ENCODE peak calls at places on chromosomes 13 and 19, in six cellular contexts. One of them, this sample, is unnamed.

GRCh38 chr13:77222000-77222690 is 104.7 kb downstream of the MYCBP2 start:
- DNase-seq in H9: no peak
- DNase-seq in trophoblast cell: no peak
- DNase-seq in IMR-90: no peak
- DNase-seq in mesenchymal stem cell: no peak
- DNase-seq in H1: no peak
- DNase-seq in this sample: no peak

GRCh38 chr13:22880756-22881701 is 299.8 kb upstream of the SGCG start:
- DNase-seq in H1: no peak
- DNase-seq in trophoblast cell: no peak
- DNase-seq in mesenchymal stem cell: no peak
- DNase-seq in IMR-90: no peak
- DNase-seq in H9: peak
- DNase-seq in this sample: no peak

GRCh38 chr13:42064259-42064658 is 15.8 kb downstream of the DGKH start:
- DNase-seq in trophoblast cell: no peak
- DNase-seq in H9: no peak
- DNase-seq in H1: no peak
- DNase-seq in mesenchymal stem cell: peak
- DNase-seq in IMR-90: peak
- DNase-seq in this sample: no peak

GRCh38 chr19:3117746-3118145 is 18.1 kb upstream of the GNA15 start:
- DNase-seq in IMR-90: no peak
- DNase-seq in trophoblast cell: no peak
- DNase-seq in mesenchymal stem cell: no peak
- DNase-seq in H9: no peak
- DNase-seq in H1: no peak
- DNase-seq in this sample: no peak

GRCh38 chr19:58550362-58551122 is 4.4 kb downstream of the CHMP2A start:
- DNase-seq in H1: no peak
- DNase-seq in mesenchymal stem cell: no peak
- DNase-seq in trophoblast cell: no peak
- DNase-seq in H9: no peak
- DNase-seq in IMR-90: no peak
- DNase-seq in this sample: no peak

GRCh38 chr19:3474015-3474414 is 6.3 kb downstream of the SMIM24 start:
- DNase-seq in H1: no peak
- DNase-seq in mesenchymal stem cell: no peak
- DNase-seq in trophoblast cell: no peak
- DNase-seq in IMR-90: no peak
- DNase-seq in H9: no peak
- DNase-seq in this sample: no peak

GRCh38 chr13:25660996-25661395 is 289.2 kb downstream of the ATP8A2 start:
- DNase-seq in H9: no peak
- DNase-seq in trophoblast cell: no peak
- DNase-seq in mesenchymal stem cell: no peak
- DNase-seq in H1: no peak
- DNase-seq in IMR-90: no peak
- DNase-seq in this sample: no peak

GRCh38 chr13:50080856-50081105 is 65.5 kb downstream of the KCNRG start:
- DNase-seq in H9: no peak
- DNase-seq in H1: no peak
- DNase-seq in mesenchymal stem cell: no peak
- DNase-seq in trophoblast cell: no peak
- DNase-seq in IMR-90: peak
- DNase-seq in this sample: peak

GRCh38 chr13:99352351-99353271 is 45.4 kb upstream of the GPR183 start:
- DNase-seq in mesenchymal stem cell: no peak
- DNase-seq in IMR-90: no peak
- DNase-seq in H1: peak
- DNase-seq in H9: no peak
- DNase-seq in trophoblast cell: peak
- DNase-seq in this sample: no peak

GRCh38 chr19:4066176-4066606 is 508 bp downstream of the ZBTB7A start:
- DNase-seq in IMR-90: no peak
- DNase-seq in trophoblast cell: no peak
- DNase-seq in H1: peak
- DNase-seq in mesenchymal stem cell: no peak
- DNase-seq in H9: no peak
- DNase-seq in this sample: no peak

GRCh38 chr19:53771133-53771532 is 53.0 kb downstream of the NLRP12 start:
- DNase-seq in H9: peak
- DNase-seq in IMR-90: no peak
- DNase-seq in trophoblast cell: peak
- DNase-seq in H1: no peak
- DNase-seq in mesenchymal stem cell: no peak
- DNase-seq in this sample: no peak
- H2BK5ac ChIP-seq in H9: no peak
- H2BK5ac ChIP-seq in IMR-90: no peak
- H2BK5ac ChIP-seq in trophoblast cell: peak
- H2BK5ac ChIP-seq in H1: peak
- H2BK5ac ChIP-seq in mesenchymal stem cell: no peak
- H2BK5ac ChIP-seq in this sample: no peak

GRCh38 chr19:40200352-40201099 is 9.3 kb downstream of the MAP3K10 start:
- DNase-seq in trophoblast cell: peak
- DNase-seq in H9: no peak
- DNase-seq in mesenchymal stem cell: peak
- DNase-seq in H1: no peak
- DNase-seq in IMR-90: no peak
- DNase-seq in this sample: no peak

GRCh38 chr19:40204381-40204780 is 13.2 kb downstream of the MAP3K10 start:
- DNase-seq in IMR-90: no peak
- DNase-seq in mesenchymal stem cell: no peak
- DNase-seq in trophoblast cell: no peak
- DNase-seq in H1: no peak
- DNase-seq in H9: no peak
- DNase-seq in this sample: no peak

GRCh38 chr19:40208602-40209001 is 9.6 kb downstream of the TTC9B start:
- DNase-seq in mesenchymal stem cell: no peak
- DNase-seq in trophoblast cell: no peak
- DNase-seq in H1: no peak
- DNase-seq in H9: no peak
- DNase-seq in IMR-90: no peak
- DNase-seq in this sample: no peak

GRCh38 chr19:40210919-40211318 is 7.3 kb downstream of the TTC9B start:
- DNase-seq in H1: no peak
- DNase-seq in IMR-90: no peak
- DNase-seq in mesenchymal stem cell: no peak
- DNase-seq in H9: peak
- DNase-seq in trophoblast cell: no peak
- DNase-seq in this sample: no peak

GRCh38 chr19:40205760-40206159 is 12.4 kb downstream of the TTC9B start:
- DNase-seq in H1: no peak
- DNase-seq in mesenchymal stem cell: no peak
- DNase-seq in trophoblast cell: no peak
- DNase-seq in IMR-90: no peak
- DNase-seq in H9: peak
- DNase-seq in this sample: no peak
- H2AFZ ChIP-seq in H1: no peak
- H2AFZ ChIP-seq in mesenchymal stem cell: no peak
- H2AFZ ChIP-seq in trophoblast cell: no peak
- H2AFZ ChIP-seq in IMR-90: no peak
- H2AFZ ChIP-seq in H9: no peak
- H2AFZ ChIP-seq in this sample: no peak

DNA sequence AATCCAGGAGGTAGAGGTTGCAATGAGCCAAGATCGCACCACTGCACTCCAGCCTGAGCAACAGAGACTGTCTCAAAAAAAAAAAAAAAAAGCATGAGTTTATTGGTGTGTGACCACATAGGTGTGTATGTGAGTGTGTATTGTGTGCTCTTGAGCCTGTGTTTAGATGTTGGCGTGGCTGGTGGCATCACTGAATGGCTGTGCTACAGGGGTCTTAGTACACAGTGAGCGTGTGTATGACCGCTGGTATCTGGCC is 2.5 kb downstream of the SLC1A5 start:
- DNase-seq in mesenchymal stem cell: no peak
- DNase-seq in IMR-90: no peak
- DNase-seq in trophoblast cell: no peak
- DNase-seq in H9: no peak
- DNase-seq in H1: no peak
- DNase-seq in this sample: no peak
- H2BK5ac ChIP-seq in mesenchymal stem cell: no peak
- H2BK5ac ChIP-seq in IMR-90: peak
- H2BK5ac ChIP-seq in trophoblast cell: peak
- H2BK5ac ChIP-seq in H9: no peak
- H2BK5ac ChIP-seq in H1: peak
- H2BK5ac ChIP-seq in this sample: no peak

DNA sequence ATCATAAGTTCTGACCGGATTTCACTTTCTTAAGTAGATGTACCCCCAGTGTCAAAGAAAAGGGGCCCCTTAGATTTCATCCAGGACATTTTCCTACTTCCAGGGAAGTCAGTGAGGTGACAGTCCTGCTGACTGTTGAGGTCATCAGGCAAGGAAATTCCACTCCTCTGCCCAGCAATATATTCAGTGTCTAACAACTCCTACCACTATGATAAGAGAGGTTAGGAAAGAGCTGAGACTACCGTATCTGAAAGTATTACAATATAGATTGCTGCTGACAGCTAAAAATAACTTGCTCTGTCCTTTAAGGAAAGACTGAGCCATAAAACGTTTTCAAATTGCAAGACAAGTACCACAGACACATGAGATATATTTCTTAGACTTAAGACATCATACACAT is 325.1 kb downstream of the EFNB2 start:
- DNase-seq in H1: no peak
- DNase-seq in trophoblast cell: no peak
- DNase-seq in mesenchymal stem cell: peak
- DNase-seq in H9: no peak
- DNase-seq in IMR-90: peak
- DNase-seq in this sample: no peak
- H2AFZ ChIP-seq in H1: no peak
- H2AFZ ChIP-seq in trophoblast cell: no peak
- H2AFZ ChIP-seq in mesenchymal stem cell: no peak
- H2AFZ ChIP-seq in H9: no peak
- H2AFZ ChIP-seq in IMR-90: no peak
- H2AFZ ChIP-seq in this sample: no peak

GRCh38 chr19:43667524-43668405 is 2.2 kb downstream of the PLAUR start:
- DNase-seq in H1: peak
- DNase-seq in mesenchymal stem cell: no peak
- DNase-seq in IMR-90: peak
- DNase-seq in trophoblast cell: no peak
- DNase-seq in H9: no peak
- DNase-seq in this sample: no peak
- H2BK5ac ChIP-seq in H1: peak
- H2BK5ac ChIP-seq in mesenchymal stem cell: no peak
- H2BK5ac ChIP-seq in IMR-90: no peak
- H2BK5ac ChIP-seq in trophoblast cell: no peak
- H2BK5ac ChIP-seq in H9: peak
- H2BK5ac ChIP-seq in this sample: no peak

GRCh38 chr19:18292810-18293641 is 11.6 kb upstream of the JUND start:
- DNase-seq in mesenchymal stem cell: peak
- DNase-seq in trophoblast cell: peak
- DNase-seq in IMR-90: peak
- DNase-seq in H9: peak
- DNase-seq in H1: peak
- DNase-seq in this sample: peak
- H2AFZ ChIP-seq in mesenchymal stem cell: peak
- H2AFZ ChIP-seq in trophoblast cell: peak
- H2AFZ ChIP-seq in IMR-90: peak
- H2AFZ ChIP-seq in H9: no peak
- H2AFZ ChIP-seq in H1: no peak
- H2AFZ ChIP-seq in this sample: peak

DNA sequence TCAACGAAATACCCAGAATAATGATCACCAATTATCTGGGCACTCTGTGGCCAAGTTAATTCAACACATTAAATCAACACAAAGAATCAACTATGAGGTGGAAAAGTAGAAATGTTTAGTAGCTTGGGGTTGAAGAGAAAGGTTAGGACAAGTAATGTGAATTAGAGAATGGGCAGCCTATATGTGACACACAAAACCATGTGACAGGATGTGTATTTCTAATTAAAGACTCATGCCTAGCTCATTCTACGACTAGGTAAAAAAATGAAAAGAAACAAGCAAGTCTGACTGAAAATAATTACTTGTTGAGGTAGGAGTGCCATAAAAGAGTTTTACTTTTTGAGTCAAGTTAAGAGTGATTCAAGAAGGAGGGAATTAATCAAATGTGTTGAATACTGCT is 2646.0 kb upstream of the PCDH20 start:
- DNase-seq in H9: no peak
- DNase-seq in mesenchymal stem cell: no peak
- DNase-seq in trophoblast cell: no peak
- DNase-seq in IMR-90: no peak
- DNase-seq in H1: no peak
- DNase-seq in this sample: no peak
- H2BK5ac ChIP-seq in H9: no peak
- H2BK5ac ChIP-seq in mesenchymal stem cell: no peak
- H2BK5ac ChIP-seq in trophoblast cell: no peak
- H2BK5ac ChIP-seq in IMR-90: no peak
- H2BK5ac ChIP-seq in H1: no peak
- H2BK5ac ChIP-seq in this sample: no peak